ENCODE peak calls at places on chromosomes 13 and 19, in five cellular contexts. S is H9, D is mesendoderm, N is IMR-90, H is H1. I is an unnamed sample.

GRCh38 chr13:110555601-110556223 is 5.8 kb downstream of the RAB20 start:
- DNase-seq in S (no peak), D (no peak), N (no peak), H (no peak), I (no peak)

GRCh38 chr13:42363941-42364612 is 92.1 kb downstream of the AKAP11 start:
- DNase-seq in S (peak; percentile 38), D (peak; percentile 50), N (peak; percentile 17), H (no peak), I (peak; percentile 66)

GRCh38 chr19:9044449-9044848 is 34.2 kb upstream of the MUC16 start:
- DNase-seq in S (no peak), D (no peak), N (no peak), H (no peak), I (no peak)

GRCh38 chr19:56667311-56667870 is 4.2 kb downstream of the ZNF835 start:
- DNase-seq in S (no peak), D (peak; percentile 37), N (no peak), H (no peak), I (no peak)

GRCh38 chr13:58908019-58908679 is 1255.6 kb downstream of the DIAPH3 start:
- DNase-seq in S (no peak), D (no peak), N (no peak), H (no peak), I (no peak)

GRCh38 chr13:66657165-66657895 is 572.8 kb downstream of the PCDH9 start:
- DNase-seq in S (no peak), D (peak; percentile 6), N (peak; percentile 98), H (no peak), I (peak; percentile 95)

GRCh38 chr19:912181-913079 is 589 bp downstream of the R3HDM4 start:
- DNase-seq in S (no peak), D (no peak), N (no peak), H (no peak), I (no peak)

GRCh38 chr19:53463263-53463662 is 4.3 kb upstream of the ZNF813 start:
- DNase-seq in S (peak; percentile 95), D (peak; percentile 94), N (peak; percentile 6), H (peak; percentile 80), I (no peak)

GRCh38 chr19:54364775-54365257 is at the start of gene LAIR1:
- DNase-seq in S (no peak), D (no peak), N (no peak), H (no peak), I (no peak)

GRCh38 chr13:52961196-52961845 is 67.3 kb upstream of the OLFM4 start:
- DNase-seq in S (peak; percentile 38), D (no peak), N (no peak), H (no peak), I (no peak)

GRCh38 chr13:49587311-49587847 is 2.0 kb upstream of the RCBTB1 start:
- DNase-seq in S (no peak), D (no peak), N (peak; percentile 67), H (no peak), I (peak; percentile 64)

GRCh38 chr19:55098716-55099556 is 18.5 kb downstream of the PPP1R12C start:
- DNase-seq in S (no peak), D (no peak), N (no peak), H (no peak), I (no peak)

GRCh38 chr13:80084086-80084676 is 256.7 kb downstream of the SPRY2 start:
- DNase-seq in S (no peak), D (peak; percentile 88), N (peak; percentile 93), H (no peak), I (peak; percentile 85)

GRCh38 chr19:12668937-12669271 is 2.3 kb downstream of the WDR83 start:
- DNase-seq in S (no peak), D (peak; percentile 43), N (peak; percentile 65), H (no peak), I (peak; percentile 83)

GRCh38 chr13:74210693-74211393 is 76.6 kb upstream of the KLF12 start:
- DNase-seq in S (no peak), D (no peak), N (peak; percentile 98), H (no peak), I (peak; percentile 93)

GRCh38 chr13:41065098-41065497 is 3.8 kb downstream of the WBP4 start:
- DNase-seq in S (no peak), D (no peak), N (peak; percentile 92), H (no peak), I (peak; percentile 52)

GRCh38 chr13:39401756-39402155 is 201.2 kb downstream of the LHFPL6 start:
- DNase-seq in S (no peak), D (no peak), N (no peak), H (no peak), I (no peak)

GRCh38 chr13:46317120-46317519 is 69.9 kb downstream of the RUBCNL start:
- DNase-seq in S (no peak), D (peak; percentile 11), N (no peak), H (no peak), I (peak; percentile 13)

GRCh38 chr19:49147923-49148682 is 7.1 kb downstream of the HRC start:
- DNase-seq in S (no peak), D (no peak), N (no peak), H (no peak), I (no peak)

GRCh38 chr13:99322297-99323103 is 15.3 kb upstream of the GPR183 start:
- DNase-seq in S (no peak), D (peak; percentile 37), N (peak; percentile 89), H (no peak), I (peak; percentile 84)

GRCh38 chr13:33707449-33707848 is 110.5 kb upstream of the RFC3 start:
- DNase-seq in S (no peak), D (no peak), N (no peak), H (no peak), I (no peak)

GRCh38 chr19:55075366-55075998 is at the start of gene EPS8L1:
- DNase-seq in S (peak; percentile 94), D (peak; percentile 86), N (no peak), H (no peak), I (no peak)

GRCh38 chr19:17659996-17660395 is 28.2 kb downstream of the UNC13A start:
- DNase-seq in S (no peak), D (no peak), N (no peak), H (no peak), I (no peak)

GRCh38 chr13:73466561-73466960 is 407.8 kb downstream of the KLF5 start:
- DNase-seq in S (no peak), D (peak; percentile 29), N (no peak), H (no peak), I (no peak)

GRCh38 chr19:14479985-14480694 is 5.0 kb upstream of the PTGER1 start:
- DNase-seq in S (peak; percentile 92), D (peak; percentile 82), N (peak; percentile 20), H (no peak), I (peak; percentile 43)

GRCh38 chr13:40667622-40667978 is 1.2 kb upstream of the FOXO1 start:
- DNase-seq in S (no peak), D (peak; percentile 42), N (no peak), H (no peak), I (no peak)

GRCh38 chr13:112626124-112626523 is 38.2 kb upstream of the TUBGCP3 start:
- DNase-seq in S (no peak), D (no peak), N (no peak), H (no peak), I (no peak)
- H2BK5ac ChIP-seq in S (no peak overlapping the region), D (no peak overlapping the region), N (no peak overlapping the region), H (no peak overlapping the region), I (no peak overlapping the region)

GRCh38 chr13:30032263-30032662 is 181.8 kb upstream of the UBL3 start:
- DNase-seq in S (no peak), D (no peak), N (no peak), H (no peak), I (no peak)

GRCh38 chr13:30031488-30031887 is 181.1 kb upstream of the UBL3 start:
- DNase-seq in S (no peak), D (peak; percentile 75), N (no peak), H (no peak), I (no peak)

GRCh38 chr13:30026909-30027308 is 176.5 kb upstream of the UBL3 start:
- DNase-seq in S (no peak), D (no peak), N (no peak), H (no peak), I (no peak)

GRCh38 chr13:30027569-30028455 is 177.4 kb upstream of the UBL3 start:
- DNase-seq in S (no peak), D (no peak), N (peak; percentile 59), H (no peak), I (no peak)

DNA sequence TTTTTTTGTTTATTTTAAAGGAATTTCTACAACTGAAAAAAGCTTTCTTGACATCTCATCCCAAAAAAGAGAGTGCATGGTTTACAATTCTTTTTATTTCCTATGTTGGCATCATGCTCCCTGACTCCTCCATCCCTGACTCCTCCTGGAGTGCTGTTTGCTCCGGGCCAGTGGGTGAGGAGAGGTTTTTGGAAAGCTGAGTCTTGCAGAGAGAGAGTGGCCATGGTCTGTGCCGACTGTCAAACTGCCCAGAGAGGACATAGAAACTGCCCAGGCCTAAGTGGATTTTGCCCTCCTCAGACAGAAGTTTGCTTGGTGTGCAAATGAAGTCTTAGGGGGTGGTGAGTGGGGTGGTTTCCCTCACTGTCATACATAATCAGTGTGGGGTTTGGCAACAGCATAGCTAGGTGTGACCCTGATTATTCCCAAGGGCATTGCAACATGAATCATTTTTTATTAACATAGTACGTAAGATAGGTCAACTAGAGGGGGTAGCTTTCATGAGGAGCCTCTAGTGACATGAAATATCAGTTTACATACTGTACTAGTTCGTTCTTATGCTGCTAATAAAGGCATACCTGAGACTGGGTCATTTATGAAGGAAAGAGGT is 179.8 kb upstream of the UBL3 start:
- DNase-seq in S (no peak), D (no peak), N (no peak), H (no peak), I (no peak)
- H3K18ac ChIP-seq in S (no peak overlapping the region), D (no peak overlapping the region), N (no peak overlapping the region), H (no peak overlapping the region), I (no peak overlapping the region)

GRCh38 chr19:2950286-2951124 is 5.7 kb upstream of the ZNF77 start:
- DNase-seq in S (peak; percentile 99), D (peak; percentile 100), N (peak; percentile 99), H (peak; percentile 99), I (peak; percentile 99)
- H2BK5ac ChIP-seq in S (no peak overlapping the region), D (peak overlapping the region; percentile 56), N (peak overlapping the region; percentile 89), H (peak overlapping the region; percentile 75), I (no peak overlapping the region)

GRCh38 chr19:1932395-1932794 is 8.6 kb upstream of the CSNK1G2 start:
- DNase-seq in S (no peak), D (no peak), N (no peak), H (no peak), I (no peak)

GRCh38 chr19:1933245-1933644 is 7.7 kb upstream of the CSNK1G2 start:
- DNase-seq in S (no peak), D (no peak), N (no peak), H (no peak), I (no peak)

GRCh38 chr19:1931445-1931844 is 9.5 kb upstream of the CSNK1G2 start:
- DNase-seq in S (no peak), D (no peak), N (no peak), H (no peak), I (no peak)

GRCh38 chr19:1925544-1925943 is 15.4 kb upstream of the CSNK1G2 start:
- DNase-seq in S (no peak), D (no peak), N (no peak), H (no peak), I (no peak)

DNA sequence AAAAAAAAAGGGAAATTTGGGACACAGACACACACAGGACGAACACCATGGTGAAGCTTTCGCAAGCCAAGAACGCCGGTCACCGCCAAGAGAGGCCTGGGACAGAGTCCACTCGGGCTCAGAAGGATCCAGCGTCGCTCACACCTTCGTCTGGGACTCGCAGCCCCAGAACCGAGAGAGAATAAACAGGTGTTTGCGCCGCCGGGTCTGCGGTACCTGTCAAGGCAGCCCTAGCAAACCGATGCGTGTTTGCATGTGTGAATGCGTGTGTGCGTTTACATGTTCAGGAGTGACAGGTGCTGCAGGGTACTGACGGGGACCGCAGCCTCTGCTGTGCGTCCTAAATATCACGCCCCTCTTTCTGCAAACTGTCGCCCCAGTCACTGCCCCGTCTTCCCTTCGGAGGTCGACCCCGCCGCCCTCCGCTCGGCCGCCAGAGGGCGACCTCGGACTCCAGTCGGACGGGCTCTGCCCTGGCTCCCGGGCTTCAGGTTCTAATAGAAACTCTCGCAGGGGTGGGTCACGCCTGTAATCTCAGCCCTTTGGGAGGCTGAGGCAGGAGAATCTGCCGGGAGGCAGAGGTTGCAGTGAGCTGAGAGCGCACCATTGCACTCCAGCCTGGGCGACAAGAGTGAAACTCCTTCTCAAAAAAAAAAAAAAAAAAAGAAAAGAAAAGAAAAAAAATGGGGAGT is 11.8 kb upstream of the CSNK1G2 start:
- DNase-seq in S (peak; percentile 87), D (peak; percentile 83), N (peak; percentile 52), H (no peak), I (peak; percentile 76)
- H3K18ac ChIP-seq in S (no peak overlapping the region), D (no peak overlapping the region), N (no peak overlapping the region), H (no peak overlapping the region), I (no peak overlapping the region)